ENCODE peak calls at places on chromosomes 1 and 21, in six cellular contexts. J, N, A, T, B and L are unnamed samples.
A peak's percentile ranks its signal among the peaks of the same experiment; 100 is the strongest.

GRCh38 chr1:9473032-9473792 is 66.1 kb upstream of the SLC25A33 start:
- DNase-seq in J (no peak), N (peak; percentile 80), A (no peak), T (peak; percentile 12), B (peak; percentile 91), L (no peak)

GRCh38 chr21:44892536-44893277 is 19.2 kb upstream of the PTTG1IP start:
- DNase-seq in J (peak; percentile 86), N (peak; percentile 89), A (peak; percentile 74), T (peak; percentile 26), B (no peak), L (peak; percentile 86)

GRCh38 chr1:214455971-214456867 is 95.2 kb downstream of the PTPN14 start:
- DNase-seq in J (no peak), N (no peak), A (no peak), T (no peak), B (peak; percentile 59), L (no peak)

GRCh38 chr21:46253610-46254124 is 25.1 kb upstream of the LSS start:
- DNase-seq in J (peak; percentile 62), N (no peak), A (peak; percentile 32), T (no peak), B (no peak), L (peak; percentile 15)

GRCh38 chr1:30525980-30526651 is 197.3 kb downstream of the MATN1 start:
- DNase-seq in J (no peak), N (no peak), A (no peak), T (peak; percentile 79), B (peak; percentile 65), L (peak; percentile 51)

GRCh38 chr1:195866383-195867222 is 741.6 kb downstream of the KCNT2 start:
- DNase-seq in J (no peak), N (no peak), A (no peak), T (no peak), B (no peak), L (no peak)

GRCh38 chr1:108089482-108089881 is 110.7 kb downstream of the SLC25A24 start:
- DNase-seq in J (no peak), N (no peak), A (no peak), T (no peak), B (no peak), L (no peak)

GRCh38 chr1:41432481-41433280 is 51.8 kb downstream of the EDN2 start:
- DNase-seq in J (peak; percentile 92), N (peak; percentile 93), A (peak; percentile 76), T (peak; percentile 75), B (peak; percentile 76), L (peak; percentile 94)

GRCh38 chr1:167054531-167054930 is 35.6 kb downstream of the GPA33 start:
- DNase-seq in J (no peak), N (no peak), A (no peak), T (no peak), B (no peak), L (no peak)

GRCh38 chr1:104380003-104380402 is 630.3 kb downstream of the AMY1C start:
- DNase-seq in J (no peak), N (no peak), A (peak; percentile 4), T (no peak), B (no peak), L (no peak)

GRCh38 chr1:219659682-219660081 is 46.8 kb upstream of the ZC3H11B start:
- DNase-seq in J (peak; percentile 12), N (no peak), A (peak; percentile 7), T (no peak), B (peak; percentile 3), L (no peak)

GRCh38 chr1:108316545-108316944 is 72.7 kb upstream of the NBPF4 start:
- DNase-seq in J (no peak), N (no peak), A (no peak), T (peak; percentile 15), B (peak; percentile 29), L (no peak)

GRCh38 chr1:40939320-40940059 is 40.0 kb upstream of the CTPS1 start:
- DNase-seq in J (no peak), N (peak; percentile 46), A (peak; percentile 42), T (no peak), B (peak; percentile 17), L (no peak)

GRCh38 chr1:94926365-94926914 is 470 bp downstream of the CNN3 start:
- DNase-seq in J (peak; percentile 64), N (peak; percentile 69), A (no peak), T (no peak), B (no peak), L (peak; percentile 82)

GRCh38 chr1:95475686-95476457 is 241.9 kb downstream of the RWDD3 start:
- DNase-seq in J (no peak), N (no peak), A (no peak), T (no peak), B (no peak), L (no peak)

GRCh38 chr1:77539510-77540142 is 142.8 kb downstream of the ZZZ3 start:
- DNase-seq in J (no peak), N (no peak), A (no peak), T (no peak), B (no peak), L (no peak)

GRCh38 chr1:19582318-19582717 is 61.8 kb upstream of the NBL1 start:
- DNase-seq in J (peak; percentile 73), N (peak; percentile 93), A (peak; percentile 66), T (peak; percentile 60), B (peak; percentile 61), L (peak; percentile 88)

GRCh38 chr1:183051546-183051945 is 28.3 kb downstream of the LAMC1 start:
- DNase-seq in J (no peak), N (no peak), A (no peak), T (no peak), B (no peak), L (no peak)

GRCh38 chr1:101479945-101480344 is 243.1 kb downstream of the S1PR1 start:
- DNase-seq in J (no peak), N (no peak), A (no peak), T (no peak), B (no peak), L (no peak)

GRCh38 chr1:101476541-101476940 is 239.7 kb downstream of the S1PR1 start:
- DNase-seq in J (no peak), N (no peak), A (no peak), T (no peak), B (no peak), L (no peak)

DNA sequence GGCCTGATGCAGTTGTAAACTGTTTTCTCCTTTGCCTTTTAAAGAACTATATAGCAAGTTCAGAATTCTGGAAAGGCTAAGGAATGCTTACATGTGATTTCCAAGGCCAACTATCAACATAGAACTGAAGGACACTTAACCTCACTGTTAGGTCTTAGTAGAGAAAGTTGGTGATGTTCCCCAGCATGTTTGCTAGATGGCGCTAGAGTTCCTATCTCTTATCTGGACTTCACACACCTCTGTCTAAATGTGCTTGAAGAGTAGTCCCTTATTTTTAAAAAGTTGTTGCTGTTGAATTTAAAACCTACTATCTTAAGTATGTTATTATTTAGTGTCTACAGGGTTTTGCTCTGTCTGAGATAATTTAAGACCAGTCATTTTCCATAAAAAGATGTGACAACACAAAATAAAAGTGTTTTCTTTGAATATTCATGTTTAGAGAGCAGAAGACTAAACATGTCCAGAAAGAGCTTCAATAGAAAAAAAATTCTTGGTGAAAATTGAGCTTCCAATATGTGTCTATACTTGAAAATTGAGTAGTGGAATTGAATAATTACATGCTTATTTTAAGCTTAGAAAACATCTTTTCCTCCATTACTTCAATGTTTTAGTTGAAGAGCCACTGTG is 237.3 kb downstream of the S1PR1 start:
- DNase-seq in J (peak; percentile 3), N (no peak), A (peak; percentile 7), T (peak; percentile 35), B (peak; percentile 25), L (no peak)
- TF ChIP-seq CTCF in J (no peak), N (peak; percentile 6), A (peak; percentile 64), T (peak; percentile 72), B (peak; percentile 42), L (peak; percentile 49)

DNA sequence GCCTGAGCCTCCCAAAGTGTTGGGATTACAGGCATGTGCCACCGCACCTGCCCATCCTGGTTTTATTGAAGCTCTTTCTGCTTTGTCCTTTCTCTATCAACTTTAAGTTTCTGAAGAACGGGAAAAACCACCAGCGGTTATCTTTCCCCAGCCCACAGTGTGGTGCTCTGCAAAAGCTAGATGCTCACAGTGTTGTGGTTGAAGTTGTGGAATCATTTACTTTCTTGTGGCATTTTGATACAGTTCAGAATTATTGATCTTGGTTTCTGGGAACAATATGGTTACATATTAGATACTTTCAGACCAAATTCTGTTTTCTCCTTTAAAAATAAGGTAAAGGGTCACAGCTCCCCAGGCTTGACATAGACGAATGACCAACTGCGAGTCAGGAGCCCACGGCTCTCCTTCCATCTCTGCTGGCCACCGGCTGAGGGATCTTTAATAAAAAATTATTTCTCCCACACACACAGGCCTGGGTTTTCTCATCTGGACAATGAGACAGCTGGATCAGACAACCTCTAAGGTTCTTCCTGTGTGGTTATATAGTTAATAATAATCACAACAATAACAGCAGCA is 385.3 kb downstream of the SETD4 start:
- DNase-seq in J (no peak), N (no peak), A (no peak), T (no peak), B (no peak), L (no peak)
- TF ChIP-seq CTCF in J (no peak), N (no peak), A (no peak), T (no peak), B (no peak), L (no peak)

GRCh38 chr1:47709302-47710074 is 271.6 kb downstream of the FOXD2 start:
- DNase-seq in J (peak; percentile 70), N (no peak), A (no peak), T (no peak), B (no peak), L (no peak)
- TF ChIP-seq CTCF in J (no peak), N (peak; percentile 28), A (no peak), T (no peak), B (peak; percentile 33), L (peak; percentile 36)

DNA sequence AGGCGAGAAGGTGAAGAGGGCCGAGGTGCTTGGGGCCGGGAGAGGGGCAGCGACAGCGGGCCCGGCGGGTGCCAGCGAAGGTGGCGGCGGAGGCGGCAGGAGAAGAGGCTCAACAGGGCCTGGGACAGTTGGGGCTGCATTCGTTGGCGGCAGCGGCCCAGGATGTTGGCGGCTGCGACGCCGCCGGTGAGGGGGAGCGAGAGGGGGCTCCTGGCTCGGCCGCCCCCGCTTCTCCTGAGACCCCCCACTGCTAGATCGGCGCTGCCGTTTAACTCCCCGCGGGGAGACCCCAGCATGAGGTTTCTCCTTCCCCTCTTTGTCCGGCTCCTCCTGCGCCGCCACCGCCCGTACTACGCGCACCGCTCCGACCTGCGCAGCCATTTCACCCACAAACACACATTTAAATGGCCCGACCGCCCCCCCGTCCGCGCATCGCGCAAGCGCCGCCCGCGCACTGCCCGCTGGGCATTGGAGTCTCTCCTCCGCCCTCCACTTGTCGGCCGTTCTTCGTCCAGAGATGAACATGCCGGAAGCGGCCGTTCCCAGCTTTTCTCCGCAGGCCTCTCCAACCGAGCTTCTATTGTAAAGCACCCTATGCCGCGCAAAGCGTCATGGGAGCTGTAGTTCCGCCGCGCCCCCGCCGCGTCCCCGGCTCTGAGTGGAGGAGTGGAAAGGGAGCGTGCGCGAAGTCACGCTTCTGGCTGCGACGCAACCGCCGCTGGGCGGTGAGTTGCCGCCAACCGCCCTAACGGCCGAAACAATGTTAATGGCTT is at the start of gene RSBN1:
- DNase-seq in J (peak; percentile 95), N (peak; percentile 100), A (peak; percentile 100), T (peak; percentile 98), B (peak; percentile 96), L (peak; percentile 99)
- TF ChIP-seq CTCF in J (no peak), N (peak; percentile 36), A (no peak), T (no peak), B (peak; percentile 10), L (peak; percentile 12)